ENCODE peak calls at places on chromosomes 12 and 14, in nine cellular contexts. T, O, Q, V, E, S, F, K and W are unnamed samples.

GRCh38 chr12:6563448-6564050 is 4.5 kb downstream of the NOP2 start:
- DNase-seq in V (no peak), F (no peak), S (peak), Q (peak), K (peak), E (peak), O (no peak), T (peak), W (peak)

GRCh38 chr12:96861656-96862055 is 45.4 kb upstream of the NEDD1 start:
- DNase-seq in K (no peak), V (no peak), F (no peak), E (no peak), S (no peak), Q (no peak), O (no peak), T (no peak), W (no peak)

GRCh38 chr12:65324551-65324950 is 46.1 kb downstream of the MSRB3 start:
- DNase-seq in Q (no peak), E (no peak), V (no peak), S (no peak), T (no peak), F (no peak), K (no peak), O (no peak), W (no peak)

GRCh38 chr12:1660304-1661187 is 30.3 kb upstream of the ADIPOR2 start:
- DNase-seq in E (peak), T (no peak), V (peak), F (peak), S (peak), O (no peak), K (peak), Q (peak), W (peak)

GRCh38 chr12:113271853-113272561 is 50.7 kb downstream of the TPCN1 start:
- DNase-seq in T (no peak), O (no peak), K (peak), E (no peak), V (peak), F (peak), S (peak), Q (peak), W (peak)

GRCh38 chr12:44972746-44973421 is 78.0 kb downstream of the DBX2 start:
- DNase-seq in V (no peak), T (peak), S (no peak), Q (peak), E (peak), K (no peak), O (no peak), F (no peak), W (peak)

GRCh38 chr12:121802843-121803698 is 738 bp upstream of the SETD1B start:
- DNase-seq in T (peak), E (peak), Q (peak), O (peak), F (peak), V (peak), K (peak), S (peak), W (peak)

GRCh38 chr12:117047810-117048584 is 51.2 kb downstream of the TESC start:
- DNase-seq in Q (peak), K (no peak), V (no peak), S (no peak), T (no peak), E (peak), F (peak), O (no peak), W (peak)

GRCh38 chr12:106493531-106493930 is 89.3 kb upstream of the RFX4 start:
- DNase-seq in K (no peak), O (no peak), S (no peak), Q (no peak), E (no peak), T (no peak), V (no peak), F (no peak), W (no peak)

GRCh38 chr12:56932146-56932545 is 2.1 kb downstream of the SDR9C7 start:
- DNase-seq in F (no peak), E (no peak), O (no peak), T (no peak), Q (peak), K (no peak), S (no peak), V (no peak), W (no peak)

GRCh38 chr14:104550849-104551728 is 28.5 kb upstream of the C14orf180 start:
- DNase-seq in E (no peak), T (no peak), V (no peak), Q (no peak), O (no peak), S (no peak), K (no peak), F (peak), W (no peak)

GRCh38 chr12:94057262-94058151 is 90.9 kb upstream of the PLXNC1 start:
- DNase-seq in K (no peak), S (no peak), E (no peak), T (no peak), F (no peak), O (no peak), Q (no peak), V (no peak), W (no peak)

GRCh38 chr12:20601668-20602280 is 93.4 kb upstream of the SLCO1C1 start:
- DNase-seq in T (no peak), F (no peak), Q (peak), S (no peak), E (peak), O (no peak), K (no peak), V (no peak), W (peak)

GRCh38 chr12:115205755-115206308 is 521.9 kb upstream of the TBX3 start:
- DNase-seq in T (no peak), F (no peak), O (no peak), S (no peak), E (no peak), K (no peak), Q (no peak), V (no peak), W (no peak)

GRCh38 chr14:96086574-96087077 is 47.5 kb downstream of the C14orf132 start:
- DNase-seq in V (peak), O (no peak), E (no peak), K (no peak), F (no peak), S (no peak), T (no peak), Q (no peak), W (peak)

GRCh38 chr14:103847439-103847953 is at the start of gene PPP1R13B:
- DNase-seq in V (peak), S (peak), K (peak), O (no peak), Q (peak), E (peak), T (peak), F (peak), W (peak)

GRCh38 chr12:109753959-109754358 is 40.3 kb downstream of the FAM222A start:
- DNase-seq in Q (no peak), S (peak), E (no peak), F (no peak), K (no peak), V (no peak), T (no peak), O (no peak), W (no peak)

GRCh38 chr12:113762155-113762848 is 203.8 kb downstream of the RBM19 start:
- DNase-seq in F (no peak), K (no peak), O (no peak), S (no peak), Q (no peak), T (no peak), V (no peak), E (no peak), W (no peak)

GRCh38 chr12:31206038-31206670 is 119.8 kb downstream of the SINHCAF start:
- DNase-seq in S (no peak), E (no peak), O (no peak), K (no peak), Q (peak), T (no peak), V (no peak), F (no peak), W (peak)

GRCh38 chr14:69882915-69883314 is 3.7 kb downstream of the SMOC1 start:
- DNase-seq in Q (no peak), O (no peak), F (no peak), E (no peak), T (no peak), S (no peak), K (no peak), V (no peak), W (no peak)

GRCh38 chr12:66636771-66637170 is 42.1 kb downstream of the GRIP1 start:
- DNase-seq in T (peak), V (no peak), Q (no peak), S (peak), O (no peak), K (peak), F (peak), E (no peak), W (no peak)

GRCh38 chr14:91377700-91378652 is 39.6 kb downstream of the CCDC88C start:
- DNase-seq in S (no peak), K (no peak), V (no peak), Q (no peak), E (no peak), T (no peak), F (no peak), O (no peak), W (peak)

GRCh38 chr12:120928864-120929652 is 24.9 kb upstream of the SPPL3 start:
- DNase-seq in F (peak), K (no peak), V (no peak), S (peak), E (no peak), Q (no peak), T (no peak), O (no peak), W (no peak)

GRCh38 chr14:71754422-71755095 is 177.7 kb upstream of the RGS6 start:
- DNase-seq in O (no peak), K (no peak), T (no peak), S (no peak), Q (no peak), F (no peak), E (no peak), V (no peak), W (no peak)

DNA sequence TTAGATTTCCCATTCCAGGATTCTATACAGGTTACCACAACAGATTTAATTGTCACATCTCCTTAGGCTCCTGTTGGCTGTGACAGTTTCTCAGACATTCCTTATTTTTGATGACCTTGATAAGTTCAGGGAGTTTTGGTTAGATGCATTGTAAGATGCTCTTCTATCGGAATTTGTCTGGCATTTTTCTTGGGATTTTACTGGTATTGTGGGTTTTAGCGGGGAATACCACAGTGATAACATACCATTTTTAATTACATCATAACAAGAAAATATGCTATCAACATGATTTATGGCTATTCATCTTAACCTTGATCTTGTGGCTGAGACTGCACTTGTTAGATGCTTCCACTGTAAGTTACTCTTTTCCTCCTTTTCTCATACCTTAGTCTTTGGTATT is 217.5 kb upstream of the PPFIA2 start:
- DNase-seq in F (no peak), S (no peak), E (no peak), Q (no peak), O (no peak), K (no peak), V (no peak), T (no peak), W (no peak)
- H3K4me3 ChIP-seq in F (no peak), S (no peak), E (no peak), Q (no peak), O (no peak), K (no peak), V (no peak), T (no peak), W (no peak)

GRCh38 chr14:54566410-54567223 is at the start of gene SAMD4A:
- DNase-seq in O (peak), Q (peak), T (peak), E (peak), V (peak), K (peak), S (peak), F (peak), W (peak)
- TF ChIP-seq CTCF in O (no peak), Q (peak), T (no peak), E (peak), V (no peak), K (peak), S (peak), F (no peak), W (peak)

GRCh38 chr12:125284945-125285344 is 219.7 kb downstream of the AACS start:
- DNase-seq in F (no peak), S (no peak), O (no peak), V (no peak), Q (no peak), K (no peak), T (no peak), E (peak), W (no peak)

GRCh38 chr12:125286005-125286727 is 220.9 kb downstream of the AACS start:
- DNase-seq in F (no peak), O (no peak), T (no peak), E (no peak), Q (no peak), V (no peak), K (no peak), S (no peak), W (no peak)

GRCh38 chr12:125288931-125289928 is 224.0 kb downstream of the AACS start:
- DNase-seq in T (no peak), F (no peak), E (no peak), S (no peak), K (no peak), V (no peak), O (no peak), Q (no peak), W (no peak)

GRCh38 chr12:125289965-125290364 is 224.7 kb downstream of the AACS start:
- DNase-seq in V (no peak), Q (no peak), S (no peak), K (no peak), T (no peak), E (no peak), O (no peak), F (no peak), W (no peak)

GRCh38 chr12:125287155-125287847 is 222.1 kb downstream of the AACS start:
- DNase-seq in E (no peak), K (no peak), F (no peak), T (no peak), V (no peak), O (no peak), Q (no peak), S (no peak), W (no peak)
- H3K4me3 ChIP-seq in E (no peak), K (no peak), F (no peak), T (no peak), V (no peak), O (no peak), Q (no peak), S (no peak), W (no peak)

DNA sequence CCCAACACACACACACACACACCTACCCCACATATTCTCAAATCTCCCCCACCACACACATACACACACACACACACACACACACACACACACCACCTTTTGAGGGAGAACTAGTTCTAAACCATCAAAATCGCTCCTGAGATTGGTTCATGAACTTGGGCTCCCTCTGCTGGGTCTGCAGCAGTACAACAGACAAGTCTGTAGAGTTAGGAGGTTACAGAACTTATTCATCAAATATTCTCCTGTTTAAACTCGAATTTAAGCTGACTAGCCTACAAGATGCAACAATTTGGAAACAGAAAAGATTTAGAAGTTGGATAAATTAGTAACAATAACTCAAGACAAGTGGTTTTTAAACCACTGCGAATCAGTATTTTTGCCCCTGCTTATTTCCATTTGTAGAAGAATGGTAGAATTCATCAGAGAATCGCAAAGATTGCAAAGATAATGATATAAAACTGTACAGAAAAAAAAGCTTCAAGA is 136.4 kb upstream of the USP15 start:
- DNase-seq in O (no peak), S (peak), V (no peak), T (peak), F (peak), K (peak), Q (peak), E (peak), W (peak)
- TF ChIP-seq CTCF in O (peak), S (peak), V (peak), T (peak), F (no peak), K (peak), Q (peak), E (peak), W (peak)

GRCh38 chr12:54217774-54218221 is 29.0 kb upstream of the SMUG1 start:
- DNase-seq in K (no peak), O (no peak), F (no peak), S (peak), Q (peak), E (no peak), V (no peak), T (no peak), W (no peak)

GRCh38 chr12:54214553-54215374 is 26.0 kb upstream of the SMUG1 start:
- DNase-seq in O (no peak), K (peak), T (peak), F (peak), E (peak), Q (peak), V (peak), S (peak), W (peak)

GRCh38 chr12:54216580-54217308 is 28.0 kb upstream of the SMUG1 start:
- DNase-seq in F (peak), K (peak), O (no peak), Q (peak), E (peak), V (peak), S (peak), T (peak), W (peak)

GRCh38 chr12:54215990-54216579 is 27.3 kb upstream of the SMUG1 start:
- DNase-seq in K (no peak), O (no peak), T (no peak), F (no peak), V (peak), S (no peak), Q (no peak), E (peak), W (no peak)

GRCh38 chr12:54217309-54217661 is 28.5 kb upstream of the SMUG1 start:
- DNase-seq in T (no peak), O (no peak), E (no peak), F (no peak), S (no peak), K (no peak), V (no peak), Q (no peak), W (no peak)
- H3K4me3 ChIP-seq in T (no peak), O (peak), E (peak), F (no peak), S (peak), K (peak), V (peak), Q (peak), W (peak)

GRCh38 chr12:50103351-50103750 is 457 bp upstream of the GPD1 start:
- DNase-seq in V (no peak), F (no peak), E (no peak), K (no peak), Q (no peak), T (no peak), O (no peak), S (no peak), W (no peak)

GRCh38 chr12:50102648-50103309 is 1.0 kb upstream of the GPD1 start:
- DNase-seq in Q (no peak), K (no peak), S (no peak), O (no peak), T (no peak), E (no peak), F (no peak), V (peak), W (no peak)

GRCh38 chr12:50102186-50102585 is 1.6 kb upstream of the GPD1 start:
- DNase-seq in Q (no peak), V (peak), S (no peak), K (no peak), O (no peak), F (no peak), E (no peak), T (no peak), W (no peak)

GRCh38 chr12:50100561-50100960 is 3.2 kb upstream of the GPD1 start:
- DNase-seq in S (no peak), T (no peak), E (no peak), V (no peak), Q (no peak), F (no peak), O (no peak), K (no peak), W (no peak)

DNA sequence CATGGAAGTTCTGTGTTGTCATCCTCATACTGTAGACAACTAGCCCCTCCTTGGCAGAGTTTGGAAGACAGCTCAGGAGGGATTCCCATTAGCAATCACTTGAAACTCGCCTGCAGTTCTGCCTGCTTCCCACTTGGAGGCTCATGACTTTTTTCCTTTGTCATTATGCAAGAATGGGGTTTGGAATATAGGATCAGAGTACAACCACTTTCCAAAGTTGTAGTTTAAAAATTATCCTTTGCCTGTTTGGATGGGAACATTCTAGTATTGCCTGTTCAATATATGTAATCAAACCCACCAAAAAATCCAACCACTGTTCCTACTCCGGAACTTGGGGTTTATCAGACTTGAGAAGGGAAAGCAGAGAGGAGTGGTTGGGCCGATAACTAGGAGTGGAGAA is 2.1 kb upstream of the GPD1 start:
- DNase-seq in E (peak), O (no peak), K (no peak), Q (peak), T (peak), V (no peak), F (no peak), S (no peak), W (peak)
- TF ChIP-seq CTCF in E (peak), O (peak), K (peak), Q (peak), T (peak), V (no peak), F (no peak), S (peak), W (peak)

DNA sequence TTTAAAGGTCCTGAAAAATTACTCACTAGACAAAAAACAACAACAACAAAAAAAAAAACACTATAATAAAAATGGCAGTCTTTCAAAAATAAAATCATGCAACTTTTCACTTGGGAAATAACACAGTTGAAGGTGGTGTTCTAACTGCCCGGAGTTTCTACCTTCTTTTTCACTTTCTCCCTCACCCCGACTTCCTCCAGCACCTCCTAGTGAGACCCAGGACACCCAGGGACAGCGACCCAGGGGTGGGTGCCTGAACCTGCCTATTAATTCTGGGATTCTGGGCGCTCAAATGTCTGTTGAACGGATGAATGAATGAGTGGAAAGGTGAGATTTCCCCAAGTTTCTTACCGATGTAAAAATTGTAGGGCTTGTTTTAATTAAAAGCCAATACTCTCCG is 2.0 kb upstream of the FZD10 start:
- DNase-seq in E (no peak), V (no peak), T (no peak), K (no peak), F (no peak), O (no peak), Q (no peak), S (no peak), W (no peak)
- H3K4me3 ChIP-seq in E (no peak), V (peak), T (peak), K (no peak), F (no peak), O (peak), Q (no peak), S (no peak), W (no peak)

GRCh38 chr12:5063149-5063548 is 19.5 kb downstream of the KCNA5 start:
- DNase-seq in F (no peak), O (no peak), T (no peak), E (no peak), V (no peak), K (no peak), S (no peak), Q (no peak), W (no peak)

GRCh38 chr12:5059358-5059757 is 15.7 kb downstream of the KCNA5 start:
- DNase-seq in F (no peak), O (no peak), K (no peak), E (no peak), S (no peak), Q (no peak), V (no peak), T (no peak), W (no peak)

GRCh38 chr12:5064913-5065490 is 21.3 kb downstream of the KCNA5 start:
- DNase-seq in K (no peak), F (no peak), O (no peak), E (no peak), T (no peak), V (no peak), S (no peak), Q (no peak), W (no peak)

GRCh38 chr12:5066251-5066650 is 22.6 kb downstream of the KCNA5 start:
- DNase-seq in S (no peak), K (no peak), F (no peak), V (no peak), E (no peak), Q (no peak), O (no peak), T (no peak), W (no peak)

GRCh38 chr12:5060958-5061357 is 17.3 kb downstream of the KCNA5 start:
- DNase-seq in F (no peak), K (no peak), V (no peak), Q (no peak), T (no peak), O (no peak), S (no peak), E (no peak), W (no peak)
- TF ChIP-seq CTCF in F (no peak), K (no peak), V (no peak), Q (no peak), T (no peak), O (no peak), S (no peak), E (no peak), W (no peak)